ENCODE peak calls at places on chromosomes 13 and 19, in six cellular contexts. G is A549, L is HepG2, X is K562, A is IMR-90, H is GM12878. V is an unnamed sample.

GRCh38 chr19:9060559-9061340 is 26.1 kb upstream of the OR1M1 start:
- DNase-seq in G (no peak), L (no peak), X (peak), A (no peak), H (no peak), V (no peak)

GRCh38 chr13:44812818-44813217 is 176.5 kb downstream of the NUFIP1 start:
- DNase-seq in G (no peak), L (no peak), X (no peak), A (no peak), H (no peak), V (no peak)

GRCh38 chr19:15123900-15124299 is 16.7 kb downstream of the SYDE1 start:
- DNase-seq in G (no peak), L (no peak), X (no peak), A (no peak), H (no peak), V (no peak)

GRCh38 chr19:18112989-18113478 is 15.5 kb downstream of the MAST3 start:
- DNase-seq in G (peak), L (peak), X (peak), A (peak), H (no peak), V (peak)

GRCh38 chr19:49553451-49554271 is 25.9 kb downstream of the RCN3 start:
- DNase-seq in G (no peak), L (peak), X (no peak), A (peak), H (no peak), V (no peak)

GRCh38 chr19:13074378-13074777 is 28.3 kb downstream of the LYL1 start:
- DNase-seq in G (no peak), L (no peak), X (peak), A (no peak), H (no peak), V (no peak)

GRCh38 chr13:19967619-19968018 is 9.1 kb downstream of the ZMYM2 start:
- DNase-seq in G (no peak), L (no peak), X (no peak), A (no peak), H (no peak), V (no peak)

GRCh38 chr19:45253396-45254027 is 2.4 kb downstream of the MARK4 start:
- DNase-seq in G (no peak), L (no peak), X (no peak), A (peak), H (no peak), V (no peak)

GRCh38 chr19:54188224-54188871 is 1.0 kb downstream of the MBOAT7 start:
- DNase-seq in G (no peak), L (no peak), X (peak), A (peak), H (no peak), V (no peak)

GRCh38 chr19:56141416-56141992 is 417 bp downstream of the ZNF444 start:
- DNase-seq in G (no peak), L (no peak), X (no peak), A (no peak), H (no peak), V (no peak)

GRCh38 chr19:55528030-55528801 is 8.7 kb downstream of the SBK2 start:
- DNase-seq in G (no peak), L (peak), X (no peak), A (peak), H (no peak), V (no peak)

GRCh38 chr19:10712041-10712440 is 5.8 kb upstream of the DNM2 start:
- DNase-seq in G (no peak), L (no peak), X (no peak), A (no peak), H (no peak), V (no peak)

GRCh38 chr13:110347535-110348308 is 40.6 kb downstream of the COL4A2 start:
- DNase-seq in G (peak), L (peak), X (no peak), A (peak), H (no peak), V (no peak)

GRCh38 chr13:94419304-94419943 is 60.1 kb downstream of the DCT start:
- DNase-seq in G (no peak), L (no peak), X (no peak), A (peak), H (no peak), V (no peak)

GRCh38 chr13:114030666-114031610 is 57.1 kb upstream of the C13orf46 start:
- DNase-seq in G (no peak), L (no peak), X (no peak), A (no peak), H (no peak), V (no peak)

GRCh38 chr13:112683581-112683980 is 6.3 kb upstream of the ATP11A start:
- DNase-seq in G (no peak), L (no peak), X (no peak), A (no peak), H (no peak), V (no peak)

GRCh38 chr19:41696402-41697197 is 8.5 kb upstream of the CEACAM7 start:
- DNase-seq in G (no peak), L (no peak), X (no peak), A (no peak), H (no peak), V (no peak)

GRCh38 chr13:102872131-102872530 is 26.3 kb downstream of the ERCC5 start:
- DNase-seq in G (no peak), L (no peak), X (no peak), A (no peak), H (no peak), V (no peak)

GRCh38 chr19:13334801-13335481 is 171.3 kb downstream of the CACNA1A start:
- DNase-seq in G (no peak), L (no peak), X (no peak), A (no peak), H (no peak), V (no peak)

GRCh38 chr19:16836115-16836905 is 7.1 kb downstream of the SIN3B start:
- DNase-seq in G (no peak), L (no peak), X (peak), A (peak), H (peak), V (no peak)

GRCh38 chr13:98751397-98752110 is 918 bp downstream of the SLC15A1 start:
- DNase-seq in G (no peak), L (no peak), X (no peak), A (peak), H (no peak), V (peak)

GRCh38 chr13:41716236-41716635 is 244.7 kb downstream of the VWA8 start:
- DNase-seq in G (no peak), L (no peak), X (no peak), A (no peak), H (no peak), V (no peak)

GRCh38 chr13:50700664-50701266 is 142.7 kb downstream of the DLEU7 start:
- DNase-seq in G (no peak), L (no peak), X (no peak), A (no peak), H (no peak), V (no peak)

GRCh38 chr13:23794267-23795161 is 94.7 kb downstream of the MIPEP start:
- DNase-seq in G (no peak), L (no peak), X (no peak), A (peak), H (peak), V (no peak)

GRCh38 chr13:42337808-42338600 is 66.1 kb downstream of the AKAP11 start:
- DNase-seq in G (no peak), L (no peak), X (no peak), A (no peak), H (no peak), V (no peak)

GRCh38 chr19:51714848-51715247 is 8.9 kb downstream of the HAS1 start:
- DNase-seq in G (no peak), L (no peak), X (no peak), A (no peak), H (no peak), V (no peak)

GRCh38 chr19:31173991-31174390 is 175.2 kb downstream of the TSHZ3 start:
- DNase-seq in G (no peak), L (no peak), X (no peak), A (no peak), H (no peak), V (no peak)

GRCh38 chr13:113077566-113077952 is 28.0 kb upstream of the F7 start:
- DNase-seq in G (no peak), L (no peak), X (no peak), A (no peak), H (no peak), V (no peak)

GRCh38 chr19:33825556-33825955 is 28.9 kb downstream of the KCTD15 start:
- DNase-seq in G (no peak), L (no peak), X (no peak), A (no peak), H (no peak), V (no peak)

GRCh38 chr19:5454743-5455142 is 474 bp upstream of the ZNRF4 start:
- DNase-seq in G (no peak), L (no peak), X (no peak), A (no peak), H (no peak), V (no peak)

DNA sequence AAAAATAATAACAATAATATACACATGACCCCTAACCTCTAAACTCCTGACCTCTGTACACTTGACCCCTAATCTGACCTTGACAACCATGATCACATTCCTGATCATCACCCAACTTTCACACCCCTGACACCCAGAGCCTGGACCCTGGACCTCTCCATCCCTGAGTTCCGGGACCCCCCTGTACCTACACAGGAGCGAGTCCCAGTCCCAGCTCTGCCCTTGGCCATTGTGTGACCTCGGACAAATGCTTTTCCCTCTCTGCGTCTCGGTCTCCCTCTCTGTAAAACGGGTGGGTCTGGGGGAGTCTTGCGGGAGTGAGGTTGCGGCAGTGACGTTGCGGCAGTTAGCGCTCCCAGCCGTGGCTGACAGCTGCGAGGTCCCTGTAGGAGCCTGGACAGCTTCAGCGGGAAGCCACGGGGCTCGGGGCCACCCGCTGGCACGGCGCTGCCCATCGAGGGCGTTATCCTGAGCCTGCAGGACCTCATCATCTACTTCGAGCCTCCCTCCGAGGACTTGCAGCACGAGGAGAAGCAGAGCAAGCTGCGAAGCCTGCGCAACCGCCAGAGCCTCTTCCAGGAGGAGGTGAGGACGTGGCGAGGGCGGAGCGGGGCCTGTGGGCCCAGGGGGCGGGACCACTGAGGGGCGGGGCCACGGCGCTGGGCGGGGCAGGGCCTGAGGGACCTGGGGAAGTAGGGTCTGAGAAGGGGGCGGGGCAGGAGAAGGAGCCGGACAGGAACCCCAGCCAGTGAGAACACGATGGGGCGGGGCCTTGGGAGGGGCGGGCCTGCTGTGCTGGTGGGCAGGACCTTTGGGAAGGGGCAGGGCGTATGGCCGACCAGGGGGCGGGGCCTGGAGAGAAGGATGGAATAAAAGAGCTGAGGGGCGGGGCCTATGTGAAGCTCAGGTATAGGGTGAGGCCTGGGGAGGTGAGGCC is 19.2 kb downstream of the RYR1 start:
- DNase-seq in G (no peak), L (no peak), X (peak), A (no peak), H (no peak), V (peak)
- TF ChIP-seq BHLHE40 in G (no peak), L (no peak), X (no peak), A (no peak), H (no peak), V (no peak)

GRCh38 chr19:6773323-6773931 is 919 bp downstream of the VAV1 start:
- DNase-seq in G (no peak), L (no peak), X (no peak), A (no peak), H (peak), V (no peak)
- TF ChIP-seq BHLHE40 in G (no peak), L (no peak), X (no peak), A (no peak), H (peak), V (no peak)

GRCh38 chr19:1438933-1439358 is 750 bp downstream of the RPS15 start:
- DNase-seq in G (no peak), L (no peak), X (no peak), A (no peak), H (no peak), V (no peak)
- TF ChIP-seq BHLHE40 in G (no peak), L (no peak), X (no peak), A (no peak), H (no peak), V (no peak)

GRCh38 chr13:63938851-63939250 is 2523.2 kb upstream of the PCDH20 start:
- DNase-seq in G (no peak), L (no peak), X (no peak), A (peak), H (no peak), V (no peak)
- TF ChIP-seq BHLHE40 in G (no peak), L (no peak), X (no peak), A (no peak), H (no peak), V (no peak)

GRCh38 chr13:96460571-96460970 is 370.7 kb downstream of the HS6ST3 start:
- DNase-seq in G (no peak), L (no peak), X (no peak), A (no peak), H (no peak), V (no peak)
- TF ChIP-seq BHLHE40 in G (no peak), L (no peak), X (no peak), A (no peak), H (no peak), V (no peak)

GRCh38 chr13:80716610-80717081 is 375.7 kb upstream of the SPRY2 start:
- DNase-seq in G (no peak), L (no peak), X (no peak), A (no peak), H (no peak), V (peak)
- TF ChIP-seq BHLHE40 in G (no peak), L (no peak), X (no peak), A (no peak), H (no peak), V (no peak)

GRCh38 chr19:7476241-7476640 is 12.6 kb downstream of the PEX11G start:
- DNase-seq in G (no peak), L (no peak), X (no peak), A (no peak), H (no peak), V (no peak)
- TF ChIP-seq BHLHE40 in G (no peak), L (no peak), X (no peak), A (no peak), H (no peak), V (no peak)

GRCh38 chr19:4075373-4075772 is 8.7 kb upstream of the ZBTB7A start:
- DNase-seq in G (no peak), L (no peak), X (no peak), A (no peak), H (no peak), V (no peak)
- TF ChIP-seq BHLHE40 in G (no peak), L (no peak), X (no peak), A (no peak), H (no peak), V (no peak)

DNA sequence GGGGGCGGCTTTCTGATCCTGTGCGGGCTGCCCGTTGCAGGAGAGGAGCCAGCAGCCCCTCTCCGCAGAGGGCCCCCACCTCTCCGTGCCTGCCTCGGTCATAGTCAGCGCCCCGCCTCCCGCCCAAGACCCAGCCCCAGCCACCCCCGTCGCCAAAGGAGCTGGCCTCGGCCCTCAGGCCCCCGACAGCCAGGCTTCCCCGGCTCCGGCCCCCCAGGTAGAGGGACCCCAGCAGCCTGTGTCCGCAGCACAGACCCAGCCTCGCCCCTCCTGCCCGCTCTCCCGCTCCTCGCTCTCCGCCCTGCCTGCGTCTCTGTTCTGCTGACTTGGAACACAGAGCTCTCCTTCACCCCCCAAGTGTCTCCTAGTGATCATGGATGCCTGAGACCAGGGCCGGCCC is 31.3 kb upstream of the EHD2 start:
- DNase-seq in G (no peak), L (no peak), X (no peak), A (no peak), H (no peak), V (no peak)
- TF ChIP-seq BHLHE40 in G (no peak), L (no peak), X (no peak), A (no peak), H (no peak), V (no peak)

V was measured in HEK293T.